ENCODE peak calls at places on chromosomes 6 and 20, in eight cellular contexts. P is AG04450, Q is dorsolateral prefrontal cortex, L is astrocyte of the spinal cord, S is SK-N-SH, R is fibroblast of the aortic adventitia, W is Caco-2, Z is WERI-Rb-1. O is an unnamed sample.
A peak's percentile ranks its signal among the peaks of the same experiment; 100 is the strongest.

GRCh38 chr20:22583773-22584629 is at the start of gene FOXA2:
- DNase-seq in P (no peak), Q (no peak), L (peak; percentile 3), S (no peak), R (no peak), W (peak; percentile 96), Z (no peak), O (no peak)

GRCh38 chr6:37860226-37860839 is 40.8 kb downstream of the ZFAND3 start:
- DNase-seq in P (no peak), Q (no peak), L (peak; percentile 49), S (peak; percentile 31), R (peak; percentile 72), W (no peak), Z (peak; percentile 40), O (no peak)

GRCh38 chr20:53097371-53097770 is 125.2 kb downstream of the TSHZ2 start:
- DNase-seq in P (no peak), Q (no peak), L (no peak), S (peak; percentile 16), R (no peak), W (no peak), Z (no peak), O (no peak)

GRCh38 chr6:98984102-98984501 is 36.4 kb upstream of the FBXL4 start:
- DNase-seq in P (no peak), Q (no peak), L (no peak), S (no peak), R (no peak), W (no peak), Z (peak; percentile 20), O (no peak)

GRCh38 chr20:50292324-50293243 is 102.0 kb downstream of the CEBPB start:
- DNase-seq in P (peak; percentile 93), Q (no peak), L (peak; percentile 96), S (no peak), R (peak; percentile 99), W (peak; percentile 73), Z (no peak), O (no peak)

GRCh38 chr6:108113557-108114519 is 39.3 kb upstream of the OSTM1 start:
- DNase-seq in P (peak; percentile 8), Q (no peak), L (peak; percentile 69), S (peak; percentile 78), R (peak; percentile 75), W (no peak), Z (no peak), O (no peak)

GRCh38 chr6:129648819-129649491 is 61.0 kb downstream of the ARHGAP18 start:
- DNase-seq in P (no peak), Q (no peak), L (no peak), S (no peak), R (no peak), W (no peak), Z (no peak), O (no peak)

GRCh38 chr6:89433637-89434499 is 916 bp downstream of the ANKRD6 start:
- DNase-seq in P (no peak), Q (no peak), L (no peak), S (no peak), R (no peak), W (no peak), Z (peak; percentile 23), O (no peak)

GRCh38 chr20:2693996-2694471 is 1.5 kb downstream of the EBF4 start:
- DNase-seq in P (no peak), Q (no peak), L (no peak), S (peak; percentile 73), R (no peak), W (no peak), Z (no peak), O (no peak)

GRCh38 chr6:3288711-3289663 is 30.2 kb downstream of the PSMG4 start:
- DNase-seq in P (no peak), Q (peak; percentile 33), L (no peak), S (no peak), R (no peak), W (no peak), Z (no peak), O (no peak)

GRCh38 chr20:1861347-1861987 is 33.7 kb upstream of the SIRPA start:
- DNase-seq in P (no peak), Q (no peak), L (peak; percentile 24), S (no peak), R (no peak), W (no peak), Z (no peak), O (no peak)

GRCh38 chr6:37283268-37283667 is 25.3 kb upstream of the TMEM217 start:
- DNase-seq in P (no peak), Q (no peak), L (peak; percentile 72), S (no peak), R (no peak), W (no peak), Z (no peak), O (no peak)

GRCh38 chr6:70980800-70981199 is 23.9 kb upstream of the B3GAT2 start:
- DNase-seq in P (no peak), Q (no peak), L (no peak), S (peak; percentile 6), R (no peak), W (no peak), Z (no peak), O (no peak)

GRCh38 chr6:6737666-6738065 is 149.1 kb downstream of the LY86 start:
- DNase-seq in P (no peak), Q (no peak), L (no peak), S (no peak), R (no peak), W (no peak), Z (no peak), O (no peak)
- H3K4me3 ChIP-seq in P (no peak overlapping the region), Q (no peak overlapping the region), L (no peak overlapping the region), S (no peak overlapping the region), R (no peak overlapping the region), W (peak overlapping the region; percentile 26), Z (no peak overlapping the region), O (peak overlapping the region; percentile 55)

DNA sequence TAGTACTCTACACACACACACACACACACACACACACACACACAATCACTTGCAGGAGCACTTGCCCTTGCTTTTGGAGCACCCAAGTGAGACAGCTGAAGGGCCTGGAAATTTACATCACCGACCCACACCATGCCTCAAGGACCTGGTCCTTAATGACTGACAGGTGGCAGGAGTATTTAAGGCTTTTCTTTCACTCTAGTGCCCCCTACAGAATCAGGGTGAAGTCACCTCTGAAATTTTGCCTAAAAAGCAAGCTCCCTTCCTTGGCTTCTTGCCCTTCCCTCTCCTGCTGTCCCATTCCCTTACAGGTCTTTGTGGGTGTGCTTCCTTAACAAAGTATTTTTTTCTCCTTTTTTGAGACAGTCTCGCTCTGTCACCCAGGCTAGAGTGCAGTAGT is 353.5 kb upstream of the IRAK1BP1 start:
- DNase-seq in P (no peak), Q (no peak), L (no peak), S (peak; percentile 29), R (no peak), W (no peak), Z (peak; percentile 29), O (no peak)
- TF ChIP-seq CTCF in P (no peak), Q (no peak), L (no peak), S (peak; percentile 16), R (no peak), W (no peak), Z (peak; percentile 71), O (no peak)

DNA sequence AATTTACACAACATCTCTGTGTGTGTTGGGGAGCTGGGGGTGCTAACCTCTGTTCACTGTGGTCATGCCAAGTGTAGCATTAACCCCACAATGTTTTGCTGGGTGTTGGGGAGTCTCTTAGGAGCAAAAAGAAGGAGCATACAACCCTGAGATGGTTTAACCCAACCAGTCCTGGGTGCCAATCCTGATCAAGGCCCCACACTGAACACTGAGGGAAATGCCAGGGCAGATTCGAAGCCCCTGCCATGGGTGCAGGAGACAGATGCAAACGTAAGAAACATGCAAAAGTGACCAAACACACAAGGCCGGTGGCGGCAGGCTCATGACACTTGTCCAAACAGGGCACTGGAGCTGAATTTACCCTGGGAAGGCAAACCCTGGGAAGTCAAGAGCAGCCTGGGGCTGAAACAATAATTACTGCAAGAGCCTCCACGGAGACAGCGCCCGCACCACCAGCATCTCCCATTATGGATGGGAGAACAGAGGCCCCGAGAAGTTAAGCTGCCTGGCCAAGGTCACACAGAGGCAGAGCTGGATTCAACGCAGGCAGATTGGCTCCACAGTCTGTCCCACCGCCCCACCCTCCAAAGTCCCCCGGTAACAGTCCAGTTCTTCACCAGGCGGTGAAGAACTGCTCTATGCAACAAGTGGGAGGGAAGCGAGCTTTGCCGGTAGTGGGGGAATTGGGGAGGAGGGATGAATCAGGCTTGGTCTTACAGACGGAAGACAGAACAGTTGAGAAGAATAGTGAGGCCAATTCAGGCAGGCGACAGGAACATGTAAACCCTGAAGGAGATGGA is 8.5 kb downstream of the ACSS1 start:
- DNase-seq in P (no peak), Q (peak; percentile 39), L (no peak), S (no peak), R (no peak), W (peak; percentile 12), Z (no peak), O (no peak)
- H3K4me3 ChIP-seq in P (no peak overlapping the region), Q (no peak overlapping the region), L (no peak overlapping the region), S (no peak overlapping the region), R (no peak overlapping the region), W (no peak overlapping the region), Z (no peak overlapping the region), O (no peak overlapping the region)

GRCh38 chr6:169520104-169520503 is 181.7 kb downstream of the WDR27 start:
- DNase-seq in P (no peak), Q (no peak), L (peak; percentile 62), S (no peak), R (peak; percentile 83), W (no peak), Z (no peak), O (no peak)
- TF ChIP-seq CTCF in P (peak; percentile 70), Q (peak; percentile 41), L (peak; percentile 60), S (peak; percentile 39), R (peak; percentile 70), W (no peak), Z (no peak), O (peak; percentile 23)

GRCh38 chr20:62986257-62986807 is 20.4 kb downstream of the BHLHE23 start:
- DNase-seq in P (no peak), Q (no peak), L (no peak), S (no peak), R (no peak), W (no peak), Z (no peak), O (no peak)

GRCh38 chr20:62982124-62983075 is 24.4 kb downstream of the BHLHE23 start:
- DNase-seq in P (no peak), Q (no peak), L (no peak), S (no peak), R (no peak), W (no peak), Z (no peak), O (no peak)

GRCh38 chr20:62985089-62985778 is 21.5 kb downstream of the BHLHE23 start:
- DNase-seq in P (no peak), Q (no peak), L (no peak), S (no peak), R (no peak), W (no peak), Z (no peak), O (no peak)

GRCh38 chr20:62983210-62983609 is 23.6 kb downstream of the BHLHE23 start:
- DNase-seq in P (no peak), Q (no peak), L (no peak), S (no peak), R (no peak), W (no peak), Z (no peak), O (no peak)

DNA sequence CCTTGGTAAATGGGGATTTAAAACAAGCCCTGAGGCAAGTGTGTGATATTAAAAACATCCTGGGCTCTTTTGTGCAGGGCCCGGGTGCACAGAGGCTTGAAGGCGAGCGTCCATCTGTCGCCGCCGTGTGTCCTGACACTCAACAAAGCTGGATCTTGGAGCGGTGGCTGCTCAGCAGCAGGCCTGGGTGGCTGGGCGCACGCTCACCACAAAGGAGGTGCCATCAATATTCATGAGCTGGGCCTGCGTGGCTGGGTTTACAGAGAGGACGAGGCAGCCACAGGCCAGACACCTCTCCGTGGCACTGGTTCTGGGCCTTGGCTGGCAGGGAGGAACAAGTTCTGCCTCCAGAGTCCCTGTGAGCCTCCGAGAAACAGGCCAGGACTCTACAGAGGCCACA is 22.1 kb downstream of the BHLHE23 start:
- DNase-seq in P (no peak), Q (no peak), L (no peak), S (no peak), R (no peak), W (no peak), Z (peak; percentile 86), O (no peak)
- H3K4me3 ChIP-seq in P (no peak overlapping the region), Q (no peak overlapping the region), L (no peak overlapping the region), S (no peak overlapping the region), R (no peak overlapping the region), W (no peak overlapping the region), Z (no peak overlapping the region), O (no peak overlapping the region)

O was measured in AG04449.